ENCODE peak calls at places on chromosomes 1 and 21, in five cellular contexts. W, Y, O, D and A are unnamed samples.

GRCh38 chr1:85297855-85298629 is 21.6 kb upstream of the BCL10 start:
- DNase-seq in D (no peak), Y (peak), W (peak), O (peak), A (peak)

GRCh38 chr1:1253314-1253713 is 6.8 kb upstream of the C1QTNF12 start:
- DNase-seq in W (no peak), Y (no peak), O (no peak), D (no peak), A (no peak)

GRCh38 chr1:5936126-5936525 is 56.1 kb downstream of the NPHP4 start:
- DNase-seq in O (no peak), Y (no peak), D (no peak), W (no peak), A (no peak)

GRCh38 chr1:55546553-55546952 is 331.4 kb upstream of the USP24 start:
- DNase-seq in W (no peak), Y (no peak), D (no peak), O (no peak), A (no peak)

GRCh38 chr1:219123041-219123440 is 50.6 kb upstream of the LYPLAL1 start:
- DNase-seq in D (no peak), W (no peak), Y (no peak), O (no peak), A (no peak)

GRCh38 chr1:85862456-85862855 is 154.2 kb upstream of the ZNHIT6 start:
- DNase-seq in W (no peak), Y (no peak), D (no peak), O (no peak), A (no peak)

GRCh38 chr1:89602871-89603404 is 30.0 kb upstream of the LRRC8C start:
- DNase-seq in W (no peak), D (no peak), O (no peak), Y (no peak), A (no peak)

GRCh38 chr1:58874757-58875755 is 91.2 kb upstream of the JUN start:
- DNase-seq in W (no peak), Y (no peak), D (no peak), O (no peak), A (no peak)

GRCh38 chr1:172970186-172970585 is 80.6 kb downstream of the TNFSF18 start:
- DNase-seq in W (peak), O (peak), Y (no peak), D (no peak), A (no peak)

GRCh38 chr1:162861101-162861500 is at the start of gene CCDC190:
- DNase-seq in D (no peak), O (no peak), W (no peak), Y (no peak), A (no peak)

GRCh38 chr1:5637171-5637570 is 355.1 kb downstream of the NPHP4 start:
- DNase-seq in D (peak), W (peak), Y (no peak), O (peak), A (peak)

GRCh38 chr1:177800386-177801058 is 169.3 kb downstream of the SEC16B start:
- DNase-seq in W (no peak), O (no peak), Y (peak), D (no peak), A (peak)

GRCh38 chr1:8329858-8330257 is 11.9 kb downstream of the SLC45A1 start:
- DNase-seq in W (no peak), O (no peak), D (no peak), Y (no peak), A (no peak)

GRCh38 chr1:43688594-43689000 is 18.7 kb upstream of the ST3GAL3 start:
- DNase-seq in W (no peak), O (no peak), D (no peak), Y (no peak), A (peak)

GRCh38 chr1:86450847-86451246 is 17.9 kb upstream of the CLCA1 start:
- DNase-seq in O (no peak), W (no peak), Y (no peak), D (no peak), A (no peak)

GRCh38 chr1:187551061-187551460 is 722.3 kb downstream of the PLA2G4A start:
- DNase-seq in D (no peak), W (no peak), Y (no peak), O (no peak), A (peak)

GRCh38 chr1:244231572-244232315 is 180.7 kb downstream of the ZBTB18 start:
- DNase-seq in Y (no peak), W (no peak), O (no peak), D (no peak), A (peak)

GRCh38 chr1:10936998-10937901 is 75.2 kb upstream of the TARDBP start:
- DNase-seq in W (no peak), Y (no peak), D (no peak), O (no peak), A (no peak)

GRCh38 chr1:167673285-167673684 is 43.3 kb downstream of the RCSD1 start:
- DNase-seq in W (no peak), D (no peak), O (no peak), Y (no peak), A (no peak)

GRCh38 chr21:25614441-25614840 is 7.2 kb upstream of the MRPL39 start:
- DNase-seq in O (no peak), W (no peak), D (no peak), Y (no peak), A (no peak)

GRCh38 chr21:45948576-45949141 is 32.9 kb upstream of the COL6A1 start:
- DNase-seq in D (peak), O (no peak), W (no peak), Y (no peak), A (no peak)

GRCh38 chr21:43958364-43959158 is 53.5 kb upstream of the TRAPPC10 start:
- DNase-seq in D (no peak), Y (peak), O (no peak), W (no peak), A (no peak)

DNA sequence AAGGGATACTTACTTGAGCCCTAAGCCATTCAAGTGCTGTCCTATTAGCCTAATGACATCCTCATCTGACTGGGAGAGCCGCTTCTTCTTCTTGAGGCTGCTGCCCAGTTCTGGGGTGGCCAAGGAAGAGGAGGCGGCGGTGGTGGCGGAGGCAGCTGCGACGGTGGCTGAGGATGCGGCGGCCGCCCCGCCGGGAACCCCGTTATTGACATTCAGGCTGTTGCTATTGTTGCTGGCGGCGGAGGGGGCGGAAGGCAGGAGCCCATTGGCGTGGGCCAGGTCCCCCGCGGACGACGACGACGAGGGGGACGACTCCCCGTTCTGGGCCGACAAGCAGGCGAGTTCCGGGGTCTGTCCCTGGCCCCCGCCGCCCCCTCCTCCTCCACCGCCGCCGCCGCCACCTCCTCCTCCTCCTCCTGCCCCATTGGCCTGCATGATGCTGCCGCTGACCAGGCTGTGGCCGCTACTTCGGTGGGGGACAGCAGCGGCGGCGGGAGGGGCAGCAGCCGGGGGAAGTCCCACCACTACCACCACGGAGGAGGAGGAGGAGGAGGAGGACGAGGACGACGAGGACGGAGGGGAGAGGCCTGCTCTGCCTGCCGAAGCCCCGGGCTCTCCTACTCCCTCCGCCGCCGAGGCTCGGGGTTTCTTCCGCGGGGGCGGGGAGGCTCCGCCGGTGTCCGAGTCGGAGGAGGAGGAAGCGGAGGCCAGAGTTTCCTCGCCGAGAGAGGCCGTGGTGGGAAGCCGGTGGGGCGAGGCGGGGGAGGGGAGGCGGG is 738 bp downstream of the WDR26 start:
- DNase-seq in D (no peak), O (no peak), W (peak), Y (no peak), A (peak)
- TF ChIP-seq POLR2A in D (no peak), O (no peak), W (no peak), Y (peak), A (no peak)

GRCh38 chr1:213982515-213982813 is 5.3 kb upstream of the PROX1 start:
- DNase-seq in Y (no peak), O (no peak), D (no peak), W (no peak), A (no peak)

GRCh38 chr1:213977486-213977842 is 10.3 kb upstream of the PROX1 start:
- DNase-seq in O (no peak), W (no peak), D (no peak), Y (no peak), A (no peak)

GRCh38 chr1:213980906-213981305 is 6.9 kb upstream of the PROX1 start:
- DNase-seq in W (no peak), O (no peak), Y (no peak), D (no peak), A (no peak)

GRCh38 chr1:213977909-213978308 is 9.9 kb upstream of the PROX1 start:
- DNase-seq in Y (no peak), D (no peak), W (no peak), O (no peak), A (no peak)

GRCh38 chr1:213979751-213980605 is 7.8 kb upstream of the PROX1 start:
- DNase-seq in D (no peak), W (no peak), Y (no peak), O (no peak), A (no peak)
- TF ChIP-seq MAX in D (no peak), W (no peak), Y (no peak), O (no peak), A (no peak)

GRCh38 chr1:245512181-245512888 is 357.6 kb downstream of the KIF26B start:
- DNase-seq in O (no peak), D (no peak), W (no peak), Y (no peak), A (no peak)

GRCh38 chr1:245516178-245516829 is 361.5 kb downstream of the KIF26B start:
- DNase-seq in O (no peak), D (no peak), Y (no peak), W (no peak), A (peak)

GRCh38 chr1:245512980-245513578 is 358.3 kb downstream of the KIF26B start:
- DNase-seq in D (peak), Y (no peak), O (no peak), W (no peak), A (peak)
- H3K4me3 ChIP-seq in D (no peak), Y (no peak), O (no peak), W (no peak), A (no peak)

GRCh38 chr1:211738709-211739301 is 63.4 kb upstream of the NEK2 start:
- DNase-seq in D (no peak), W (no peak), O (no peak), Y (no peak), A (peak)
- TF ChIP-seq POLR2A in D (no peak), W (no peak), O (no peak), Y (no peak), A (no peak)

GRCh38 chr1:222618880-222619321 is 1.0 kb downstream of the MIA3 start:
- DNase-seq in O (no peak), W (no peak), D (peak), Y (no peak), A (peak)
- TF ChIP-seq MAX in O (no peak), W (no peak), D (no peak), Y (no peak), A (no peak)

GRCh38 chr1:27555700-27556424 is 48.1 kb downstream of the AHDC1 start:
- DNase-seq in D (peak), Y (no peak), O (no peak), W (no peak), A (peak)
- H3K4me3 ChIP-seq in D (no peak), Y (no peak), O (no peak), W (no peak), A (no peak)

DNA sequence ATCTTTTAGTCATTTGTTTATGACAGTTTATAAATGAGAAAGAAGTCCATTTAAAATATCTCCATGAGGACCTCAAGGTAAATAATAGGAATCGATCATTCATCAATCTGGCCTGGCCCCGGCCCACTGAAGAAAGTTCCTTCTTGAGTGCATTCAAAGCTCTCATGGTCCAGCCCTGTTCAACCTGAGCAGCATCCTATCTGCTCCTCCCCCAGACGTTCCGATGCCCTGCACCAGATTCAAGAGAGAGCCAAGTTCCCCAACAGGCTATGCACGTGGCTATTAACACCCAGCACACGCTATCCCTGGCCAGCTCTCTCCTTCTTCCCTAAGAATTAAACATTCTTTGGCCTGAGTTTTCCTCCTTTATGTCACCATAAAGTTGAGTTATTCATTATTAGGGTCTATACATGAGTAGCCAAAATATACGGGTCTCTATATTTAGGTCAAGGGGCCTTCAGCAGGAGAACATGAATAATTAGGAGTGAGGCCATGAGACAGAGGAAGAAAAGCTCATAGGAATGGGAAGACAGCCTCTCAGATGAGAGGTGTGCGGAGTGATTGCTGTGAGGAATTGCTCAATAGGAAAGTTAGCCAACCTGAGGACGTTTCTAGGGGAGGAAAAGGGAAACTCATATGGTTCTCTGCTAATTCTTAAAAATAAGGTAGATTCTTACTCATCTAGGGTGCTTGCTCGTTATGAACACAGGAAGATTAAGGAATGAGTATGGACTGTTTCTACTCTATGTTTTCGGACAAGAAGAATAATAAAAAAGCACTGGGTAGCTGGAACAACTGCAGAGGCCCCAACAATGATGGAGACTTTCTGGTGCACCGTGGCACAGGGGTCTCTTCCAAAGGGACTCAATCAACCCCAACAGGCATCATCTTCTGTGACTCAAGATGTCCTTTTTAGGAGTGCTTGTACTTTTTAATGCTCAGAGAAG is 23.6 kb downstream of the RUNX1 start:
- DNase-seq in O (no peak), W (no peak), Y (no peak), D (no peak), A (peak)
- TF ChIP-seq POLR2A in O (no peak), W (no peak), Y (no peak), D (no peak), A (no peak)